ENCODE peak calls at places on chromosomes 4 and X, in nine cellular contexts. W is adrenal gland; F is OCI-LY7; M is CD4-positive, alpha-beta T cell; I is tibial nerve; K is MM.1S; R is dorsolateral prefrontal cortex; T is choroid plexus epithelial cell; C is lower lobe of right lung. G is an unnamed sample.

GRCh38 chr4:7759221-7759620 is 180.4 kb downstream of the AFAP1 start:
- DNase-seq in W (no peak), F (peak; percentile 55), M (peak; percentile 61), I (no peak), K (no peak), R (no peak), T (no peak), C (peak; percentile 63), G (no peak)

GRCh38 chr4:4677825-4678522 is 136.1 kb upstream of the STX18 start:
- DNase-seq in W (no peak), F (peak; percentile 13), M (no peak), I (no peak), K (no peak), R (peak; percentile 41), T (peak; percentile 92), C (no peak), G (no peak)

GRCh38 chr4:84647307-84647884 is 64.5 kb downstream of the CDS1 start:
- DNase-seq in W (no peak), F (no peak), M (no peak), I (no peak), K (peak; percentile 22), R (no peak), T (peak; percentile 84), C (no peak), G (no peak)

GRCh38 chr4:170446782-170447181 is 357.0 kb upstream of the AADAT start:
- DNase-seq in W (no peak), F (no peak), M (no peak), I (no peak), K (no peak), R (no peak), T (no peak), C (no peak), G (no peak)

GRCh38 chrX:18998653-18999052 is 14.7 kb upstream of the PHKA2 start:
- DNase-seq in W (no peak), F (no peak), M (no peak), I (no peak), K (no peak), R (no peak), T (no peak), C (no peak), G (no peak)

GRCh38 chrX:53421125-53421524 is 1.3 kb downstream of the SMC1A start:
- DNase-seq in W (no peak), F (peak; percentile 9), M (no peak), I (no peak), K (no peak), R (no peak), T (no peak), C (no peak), G (no peak)

GRCh38 chr4:19151684-19152083 is 1100.0 kb upstream of the SLIT2 start:
- DNase-seq in W (no peak), F (no peak), M (no peak), I (no peak), K (no peak), R (no peak), T (no peak), C (no peak), G (no peak)

GRCh38 chrX:18983711-18984380 is at the start of gene PHKA2:
- DNase-seq in W (peak; percentile 63), F (no peak), M (peak; percentile 5), I (peak; percentile 15), K (peak; percentile 43), R (peak; percentile 33), T (no peak), C (peak; percentile 74), G (no peak)

GRCh38 chrX:66162331-66162822 is 1.7 kb upstream of the HEPH start:
- DNase-seq in W (no peak), F (no peak), M (no peak), I (no peak), K (no peak), R (no peak), T (no peak), C (no peak), G (peak; percentile 7)

GRCh38 chr4:30825008-30825765 is 105.0 kb downstream of the PCDH7 start:
- DNase-seq in W (no peak), F (no peak), M (no peak), I (no peak), K (no peak), R (no peak), T (peak; percentile 19), C (no peak), G (no peak)

GRCh38 chrX:71945435-71945834 is 34.8 kb downstream of the NHSL2 start:
- DNase-seq in W (no peak), F (no peak), M (no peak), I (no peak), K (no peak), R (no peak), T (no peak), C (no peak), G (no peak)

GRCh38 chr4:80713409-80713808 is 317.1 kb upstream of the BMP3 start:
- DNase-seq in W (no peak), F (no peak), M (no peak), I (no peak), K (no peak), R (no peak), T (no peak), C (no peak), G (no peak)

GRCh38 chrX:2692221-2693122 is 1.4 kb downstream of the CD99 start:
- DNase-seq in W (peak; percentile 28), F (peak; percentile 38), M (no peak), I (no peak), K (no peak), R (no peak), T (peak; percentile 56), C (peak; percentile 62), G (no peak)

GRCh38 chr4:57312296-57312695 is 202.1 kb upstream of the IGFBP7 start:
- DNase-seq in W (no peak), F (no peak), M (no peak), I (no peak), K (no peak), R (no peak), T (no peak), C (no peak), G (no peak)

GRCh38 chrX:22652596-22652995 is 347.2 kb upstream of the DDX53 start:
- DNase-seq in W (peak; percentile 28), F (no peak), M (no peak), I (no peak), K (no peak), R (no peak), T (peak; percentile 55), C (no peak), G (no peak)

GRCh38 chr4:1195109-1195671 is 22.8 kb upstream of the SPON2 start:
- DNase-seq in W (peak; percentile 25), F (no peak), M (no peak), I (peak; percentile 10), K (no peak), R (no peak), T (no peak), C (no peak), G (no peak)

GRCh38 chr4:1072830-1073446 is 40.4 kb downstream of the RNF212 start:
- DNase-seq in W (peak; percentile 74), F (peak; percentile 67), M (peak; percentile 52), I (peak; percentile 45), K (peak; percentile 12), R (peak; percentile 57), T (peak; percentile 76), C (no peak), G (no peak)

GRCh38 chr4:136927172-136927571 is 605.1 kb downstream of the PCDH18 start:
- DNase-seq in W (no peak), F (no peak), M (no peak), I (no peak), K (no peak), R (no peak), T (peak; percentile 55), C (no peak), G (no peak)

GRCh38 chrX:87310780-87311179 is 206.8 kb upstream of the KLHL4 start:
- DNase-seq in W (no peak), F (no peak), M (no peak), I (no peak), K (no peak), R (no peak), T (no peak), C (no peak), G (no peak)
- TF ChIP-seq CTCF in W (no peak), F (no peak), M (no peak), I (no peak), K (no peak), R (no peak), T (no peak), C (no peak), G (no peak)

DNA sequence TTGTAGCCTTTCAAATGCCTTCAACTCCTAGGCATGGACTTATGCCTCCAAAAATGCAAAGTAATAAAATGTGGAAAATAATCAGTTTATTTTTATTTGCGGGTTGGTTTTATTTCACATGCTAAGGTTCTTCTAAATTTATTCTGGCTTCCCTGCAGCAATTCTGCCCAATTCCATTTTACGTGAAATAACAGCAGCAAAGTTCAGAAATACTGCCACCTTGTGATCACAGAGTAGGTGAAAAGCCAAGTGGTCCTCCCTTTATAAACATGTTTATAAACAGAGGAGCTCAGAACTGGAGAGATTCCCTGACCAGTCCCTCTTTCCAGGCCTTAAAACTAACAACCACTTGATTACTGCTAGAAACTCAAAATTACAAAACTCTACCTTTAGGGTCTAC is 14.7 kb upstream of the DCHS2 start:
- DNase-seq in W (no peak), F (peak; percentile 41), M (no peak), I (no peak), K (peak; percentile 36), R (no peak), T (peak; percentile 69), C (no peak), G (no peak)
- TF ChIP-seq CTCF in W (peak; percentile 51), F (peak; percentile 82), M (peak; percentile 17), I (peak; percentile 44), K (peak; percentile 52), R (peak; percentile 58), T (peak; percentile 65), C (peak; percentile 27), G (peak; percentile 61)

DNA sequence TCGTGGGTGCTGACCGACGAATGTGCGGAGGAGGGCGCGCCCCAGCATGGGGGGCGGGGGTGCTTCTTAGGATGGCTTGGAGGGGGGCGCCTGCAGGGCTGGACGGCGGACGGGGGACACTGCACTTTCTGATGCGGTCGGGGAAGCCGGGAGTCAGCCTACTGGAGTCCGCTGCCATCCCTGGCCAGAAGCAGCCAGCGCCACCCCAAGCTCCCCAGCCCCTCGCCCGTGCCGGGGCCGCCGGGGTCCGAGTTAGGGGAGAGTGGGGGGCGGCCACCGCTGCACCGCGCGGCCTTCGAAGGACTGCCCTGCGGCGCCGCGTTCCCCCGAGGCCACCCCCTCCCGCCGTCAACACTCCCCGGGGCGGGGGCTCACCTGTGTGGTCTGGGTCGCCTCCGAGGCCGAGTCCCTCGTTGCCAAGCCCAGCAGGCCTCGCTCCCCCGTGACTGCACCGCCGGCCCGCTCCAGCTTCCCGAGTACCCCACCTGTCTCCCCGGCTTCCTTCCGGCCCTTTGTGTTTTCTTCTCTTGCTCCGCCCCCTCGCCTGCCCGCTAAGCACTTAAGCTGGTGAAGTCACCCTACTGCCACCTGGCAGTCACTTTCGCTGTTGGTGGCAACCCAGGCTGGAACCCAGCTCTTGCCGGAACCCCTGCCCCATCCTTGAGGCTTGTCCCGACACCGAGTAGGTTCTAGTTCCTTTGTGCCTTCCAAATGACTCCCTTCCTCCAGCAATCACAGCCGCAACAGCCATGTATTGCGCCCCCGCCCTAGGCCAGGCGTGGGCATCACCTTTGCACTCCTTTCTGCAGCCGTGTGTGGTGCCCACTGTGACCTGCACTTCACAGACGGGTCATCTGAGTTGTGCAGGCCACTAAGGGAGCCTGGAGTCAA is at the start of gene OCIAD2:
- DNase-seq in W (peak; percentile 78), F (peak; percentile 92), M (peak; percentile 89), I (no peak), K (peak; percentile 93), R (no peak), T (peak; percentile 39), C (peak; percentile 86), G (peak; percentile 39)
- TF ChIP-seq CTCF in W (no peak), F (peak; percentile 69), M (peak; percentile 62), I (no peak), K (peak; percentile 41), R (no peak), T (no peak), C (peak; percentile 19), G (peak; percentile 55)

GRCh38 chr4:112266823-112267222 is 18.9 kb downstream of the TIFA start:
- DNase-seq in W (no peak), F (peak; percentile 45), M (no peak), I (no peak), K (peak; percentile 41), R (no peak), T (peak; percentile 71), C (no peak), G (no peak)
- TF ChIP-seq CTCF in W (peak; percentile 38), F (peak; percentile 81), M (peak; percentile 37), I (no peak), K (peak; percentile 45), R (peak; percentile 48), T (peak; percentile 64), C (peak; percentile 43), G (peak; percentile 26)